ENCODE peak calls at places on chromosomes 6 and 20, in five cellular contexts. R, Z, N, I and F are unnamed samples.

GRCh38 chr6:98648211-98648914 is 186.0 kb upstream of the POU3F2 start:
- DNase-seq in R (no peak), Z (no peak), N (no peak), I (no peak), F (no peak)

GRCh38 chr20:25053207-25054132 is 4.5 kb downstream of the ACSS1 start:
- DNase-seq in R (peak), Z (no peak), N (no peak), I (peak), F (peak)

GRCh38 chr6:136088693-136089092 is 161.4 kb downstream of the MTFR2 start:
- DNase-seq in R (no peak), Z (no peak), N (no peak), I (no peak), F (no peak)

GRCh38 chr6:166618866-166619761 is 7.9 kb downstream of the RPS6KA2 start:
- DNase-seq in R (peak), Z (no peak), N (no peak), I (no peak), F (no peak)

GRCh38 chr6:103107985-103108384 is 1714.5 kb downstream of the GRIK2 start:
- DNase-seq in R (no peak), Z (no peak), N (no peak), I (no peak), F (no peak)

GRCh38 chr6:53461041-53461656 is 83.8 kb downstream of the GCLC start:
- DNase-seq in R (peak), Z (no peak), N (no peak), I (no peak), F (no peak)

GRCh38 chr6:89941031-89941775 is 46.9 kb downstream of the GJA10 start:
- DNase-seq in R (peak), Z (peak), N (no peak), I (no peak), F (no peak)

GRCh38 chr6:92888316-92888715 is 531.0 kb downstream of the EPHA7 start:
- DNase-seq in R (no peak), Z (no peak), N (no peak), I (no peak), F (no peak)

GRCh38 chr6:17101422-17102257 is at the start of gene STMND1:
- DNase-seq in R (peak), Z (no peak), N (peak), I (no peak), F (no peak)

GRCh38 chr6:116362287-116362686 is 8.5 kb upstream of the DSE start:
- DNase-seq in R (no peak), Z (no peak), N (no peak), I (no peak), F (no peak)

GRCh38 chr20:46455729-46456128 is 49.3 kb upstream of the ELMO2 start:
- DNase-seq in R (no peak), Z (no peak), N (no peak), I (no peak), F (no peak)

GRCh38 chr6:89954721-89955148 is 60.5 kb downstream of the GJA10 start:
- DNase-seq in R (no peak), Z (no peak), N (no peak), I (no peak), F (no peak)

GRCh38 chr6:100232791-100233573 is 231.7 kb downstream of the SIM1 start:
- DNase-seq in R (no peak), Z (no peak), N (no peak), I (no peak), F (no peak)

GRCh38 chr6:39834278-39834677 is 42.1 kb downstream of the DAAM2 start:
- DNase-seq in R (no peak), Z (no peak), N (no peak), I (no peak), F (no peak)

GRCh38 chr6:160489091-160489490 is 140.9 kb downstream of the SLC22A3 start:
- DNase-seq in R (no peak), Z (no peak), N (no peak), I (no peak), F (no peak)

GRCh38 chr6:35874721-35875120 is 46.2 kb downstream of the SRPK1 start:
- DNase-seq in R (no peak), Z (no peak), N (no peak), I (no peak), F (no peak)

GRCh38 chr6:111657146-111657545 is 51.5 kb upstream of the TRAF3IP2 start:
- DNase-seq in R (peak), Z (no peak), N (peak), I (no peak), F (no peak)

GRCh38 chr6:13001951-13002350 is 285.4 kb downstream of the PHACTR1 start:
- DNase-seq in R (no peak), Z (no peak), N (no peak), I (no peak), F (no peak)

GRCh38 chr6:119484598-119484997 is 135.0 kb upstream of the MAN1A1 start:
- DNase-seq in R (peak), Z (no peak), N (peak), I (no peak), F (no peak)

GRCh38 chr6:39193201-39193791 is 36.0 kb downstream of the KCNK5 start:
- DNase-seq in R (no peak), Z (no peak), N (no peak), I (peak), F (no peak)

GRCh38 chr20:39800111-39800510 is 838.0 kb downstream of the DHX35 start:
- DNase-seq in R (peak), Z (no peak), N (no peak), I (no peak), F (no peak)

GRCh38 chr20:23078351-23078993 is 7.7 kb downstream of the CD93 start:
- DNase-seq in R (peak), Z (no peak), N (no peak), I (no peak), F (no peak)

GRCh38 chr20:24718696-24719095 is 230.4 kb upstream of the CST7 start:
- DNase-seq in R (no peak), Z (peak), N (no peak), I (no peak), F (no peak)

GRCh38 chr6:112202639-112203341 is 51.6 kb downstream of the LAMA4 start:
- DNase-seq in R (peak), Z (no peak), N (no peak), I (no peak), F (no peak)

GRCh38 chr6:135909737-135910387 is 58.4 kb downstream of the PDE7B start:
- DNase-seq in R (peak), Z (peak), N (peak), I (peak), F (no peak)

GRCh38 chr6:21554286-21554685 is 39.3 kb upstream of the SOX4 start:
- DNase-seq in R (no peak), Z (no peak), N (no peak), I (no peak), F (no peak)

GRCh38 chr6:38612386-38612965 is 27.3 kb downstream of the BTBD9 start:
- DNase-seq in R (peak), Z (no peak), N (no peak), I (no peak), F (no peak)

GRCh38 chr6:136956590-136957573 is 34.8 kb downstream of the SLC35D3 start:
- DNase-seq in R (no peak), Z (peak), N (no peak), I (no peak), F (no peak)

GRCh38 chr6:106273087-106273486 is 52.5 kb downstream of the ATG5 start:
- DNase-seq in R (no peak), Z (no peak), N (no peak), I (no peak), F (no peak)

GRCh38 chr6:87393026-87393622 is 14.6 kb upstream of the CFAP206 start:
- DNase-seq in R (peak), Z (peak), N (peak), I (no peak), F (no peak)